ENCODE peak calls at places on chromosome 3, in seven cellular contexts. P is SJSA1, S is HFFc6, M is T-helper 1 cell, C is M059J, B is K562, R is foreskin melanocyte. Y is an unnamed sample.

GRCh38 chr3:51622402-51622801 is 48.6 kb upstream of the TEX264 start:
- DNase-seq in P (no peak), S (no peak), M (no peak), C (peak), B (no peak), R (no peak), Y (no peak)

GRCh38 chr3:36663666-36664291 is 100.6 kb downstream of the DCLK3 start:
- DNase-seq in P (no peak), S (no peak), M (no peak), C (peak), B (no peak), R (no peak), Y (no peak)

GRCh38 chr3:58082047-58082446 is 73.8 kb downstream of the FLNB start:
- DNase-seq in P (peak), S (no peak), M (no peak), C (no peak), B (peak), R (no peak), Y (peak)

GRCh38 chr3:30747771-30748281 is 141.4 kb downstream of the TGFBR2 start:
- DNase-seq in P (peak), S (peak), M (no peak), C (peak), B (no peak), R (no peak), Y (peak)

GRCh38 chr3:106172780-106173179 is 304.0 kb upstream of the CBLB start:
- DNase-seq in P (no peak), S (no peak), M (no peak), C (peak), B (no peak), R (no peak), Y (no peak)

GRCh38 chr3:13081603-13082360 is 8.6 kb upstream of the IQSEC1 start:
- DNase-seq in P (no peak), S (no peak), M (no peak), C (no peak), B (no peak), R (no peak), Y (no peak)

GRCh38 chr3:189978753-189979152 is 141.9 kb downstream of the P3H2 start:
- DNase-seq in P (no peak), S (no peak), M (no peak), C (peak), B (no peak), R (no peak), Y (no peak)

GRCh38 chr3:150870406-150870805 is 34.8 kb downstream of the MINDY4B start:
- DNase-seq in P (no peak), S (peak), M (no peak), C (peak), B (no peak), R (no peak), Y (peak)

GRCh38 chr3:119769394-119770149 is 12.3 kb upstream of the NR1I2 start:
- DNase-seq in P (no peak), S (no peak), M (no peak), C (peak), B (no peak), R (no peak), Y (peak)

GRCh38 chr3:119294402-119294888 is 262 bp downstream of the ARHGAP31 start:
- DNase-seq in P (no peak), S (no peak), M (peak), C (peak), B (no peak), R (peak), Y (peak)

GRCh38 chr3:138461246-138461645 is 26.8 kb downstream of the ESYT3 start:
- DNase-seq in P (peak), S (peak), M (no peak), C (peak), B (no peak), R (no peak), Y (no peak)

GRCh38 chr3:188901671-188902331 is 270.0 kb upstream of the TPRG1 start:
- DNase-seq in P (peak), S (no peak), M (no peak), C (peak), B (no peak), R (no peak), Y (no peak)

GRCh38 chr3:59559721-59560514 is 510.1 kb upstream of the CFAP20DC start:
- DNase-seq in P (peak), S (peak), M (no peak), C (peak), B (no peak), R (peak), Y (peak)

GRCh38 chr3:81666502-81667121 is 94.8 kb downstream of the GBE1 start:
- DNase-seq in P (peak), S (peak), M (no peak), C (peak), B (no peak), R (peak), Y (peak)

GRCh38 chr3:186452517-186452916 is 90.5 kb upstream of the DGKG start:
- DNase-seq in P (peak), S (peak), M (no peak), C (peak), B (no peak), R (peak), Y (peak)

GRCh38 chr3:110062711-110063110 is 725.4 kb upstream of the DPPA4 start:
- DNase-seq in P (no peak), S (no peak), M (no peak), C (no peak), B (no peak), R (no peak), Y (no peak)

GRCh38 chr3:124594581-124594980 is 135.7 kb upstream of the UMPS start:
- DNase-seq in P (no peak), S (no peak), M (no peak), C (no peak), B (peak), R (no peak), Y (no peak)

GRCh38 chr3:36679384-36680200 is 84.8 kb downstream of the DCLK3 start:
- DNase-seq in P (peak), S (peak), M (no peak), C (peak), B (no peak), R (no peak), Y (no peak)

GRCh38 chr3:181915556-181915955 is 203.8 kb downstream of the SOX2 start:
- DNase-seq in P (peak), S (no peak), M (no peak), C (no peak), B (no peak), R (no peak), Y (no peak)

GRCh38 chr3:108603689-108604088 is 14.2 kb downstream of the DZIP3 start:
- DNase-seq in P (no peak), S (peak), M (no peak), C (peak), B (no peak), R (no peak), Y (no peak)

GRCh38 chr3:148924572-148924971 is 59.5 kb downstream of the CPA3 start:
- DNase-seq in P (peak), S (peak), M (no peak), C (peak), B (no peak), R (peak), Y (peak)

Y was measured in HTR-8/SVneo.